ENCODE peak calls at places on chromosomes 6 and 20, in five cellular contexts. W, U, Q, P and M are unnamed samples.

GRCh38 chr6:111478064-111478476 is 4.9 kb downstream of the REV3L start:
- DNase-seq in P (no peak), Q (no peak), W (peak), U (no peak), M (no peak)

GRCh38 chr20:37446286-37447032 is 74.6 kb upstream of the NNAT start:
- DNase-seq in P (no peak), U (no peak), W (no peak), Q (no peak), M (no peak)

GRCh38 chr6:56683882-56684281 is 41.2 kb upstream of the DST start:
- DNase-seq in P (no peak), U (no peak), Q (peak), W (peak), M (peak)

GRCh38 chr6:137630666-137631065 is 136.5 kb upstream of the OLIG3 start:
- DNase-seq in P (no peak), Q (no peak), W (no peak), U (no peak), M (no peak)

GRCh38 chr6:148523051-148523450 is 180.4 kb downstream of the SASH1 start:
- DNase-seq in W (peak), P (no peak), U (no peak), Q (no peak), M (no peak)

GRCh38 chr6:33693186-33694158 is 18.0 kb downstream of the UQCC2 start:
- DNase-seq in Q (no peak), P (no peak), U (no peak), W (no peak), M (no peak)

GRCh38 chr6:149890629-149891045 is 7.3 kb downstream of the RAET1E start:
- DNase-seq in W (no peak), P (no peak), U (no peak), Q (no peak), M (no peak)

GRCh38 chr6:41970436-41970846 is 28.8 kb upstream of the CCND3 start:
- DNase-seq in Q (peak), P (no peak), U (no peak), W (no peak), M (no peak)

GRCh38 chr6:111487656-111488055 is 4.6 kb upstream of the REV3L start:
- DNase-seq in W (peak), Q (no peak), U (no peak), P (no peak), M (no peak)

GRCh38 chr6:13009465-13009864 is 292.9 kb downstream of the PHACTR1 start:
- DNase-seq in U (no peak), P (no peak), W (no peak), Q (no peak), M (no peak)

GRCh38 chr6:108689279-108690161 is 128.8 kb downstream of the FOXO3 start:
- DNase-seq in P (no peak), W (peak), Q (no peak), U (no peak), M (peak)

GRCh38 chr20:50214226-50215024 is 23.8 kb downstream of the CEBPB start:
- DNase-seq in Q (no peak), P (no peak), W (no peak), U (no peak), M (no peak)

GRCh38 chr20:11411765-11412164 is 505.9 kb upstream of the BTBD3 start:
- DNase-seq in Q (no peak), W (no peak), P (no peak), U (peak), M (no peak)

GRCh38 chr6:164336455-164336854 is 921.9 kb downstream of the QKI start:
- DNase-seq in Q (no peak), U (no peak), W (no peak), P (no peak), M (no peak)

GRCh38 chr6:16338577-16339262 is 100.3 kb downstream of the GMPR start:
- DNase-seq in Q (peak), P (no peak), U (peak), W (peak), M (peak)

GRCh38 chr6:139903411-139904157 is 529.1 kb upstream of the CITED2 start:
- DNase-seq in P (no peak), W (no peak), Q (no peak), U (no peak), M (peak)

GRCh38 chr20:21396045-21396893 is 1.1 kb downstream of the NKX2-4 start:
- DNase-seq in U (peak), P (no peak), Q (no peak), W (no peak), M (peak)

GRCh38 chr20:38275815-38276550 is 15.4 kb upstream of the KIAA1755 start:
- DNase-seq in U (no peak), W (peak), P (no peak), Q (no peak), M (no peak)

GRCh38 chr6:143271024-143271423 is 179.5 kb downstream of the ADAT2 start:
- DNase-seq in Q (no peak), U (no peak), P (no peak), W (peak), M (peak)

GRCh38 chr6:36659271-36659670 is 19.2 kb upstream of the CDKN1A start:
- DNase-seq in Q (no peak), P (no peak), U (no peak), W (peak), M (peak)

GRCh38 chr20:17806739-17807441 is 107.1 kb downstream of the BANF2 start:
- DNase-seq in W (no peak), P (no peak), Q (no peak), U (no peak), M (peak)

GRCh38 chr6:110352603-110353303 is 5.4 kb downstream of the METTL24 start:
- DNase-seq in P (no peak), Q (no peak), U (peak), W (no peak), M (no peak)

GRCh38 chr6:132633362-132633761 is 9.3 kb upstream of the TAAR2 start:
- DNase-seq in P (no peak), U (no peak), W (no peak), Q (no peak), M (no peak)

GRCh38 chr20:13261460-13262301 is 40.6 kb downstream of the ISM1 start:
- DNase-seq in P (peak), W (peak), U (peak), Q (peak), M (peak)

GRCh38 chr6:163413345-163414116 is 987 bp upstream of the QKI start:
- DNase-seq in Q (peak), U (peak), P (peak), W (peak), M (peak)

GRCh38 chr6:169646906-169647567 is 54.8 kb downstream of the WDR27 start:
- DNase-seq in Q (no peak), W (no peak), P (no peak), U (no peak), M (no peak)

GRCh38 chr20:50320910-50321796 is 130.5 kb downstream of the CEBPB start:
- DNase-seq in Q (peak), P (peak), U (peak), W (peak), M (peak)

GRCh38 chr6:56370591-56371198 is 123.3 kb upstream of the COL21A1 start:
- DNase-seq in W (peak), P (no peak), Q (peak), U (no peak), M (peak)

GRCh38 chr6:27168108-27168507 is 79.4 kb upstream of the PRSS16 start:
- DNase-seq in P (no peak), Q (no peak), U (no peak), W (peak), M (no peak)

GRCh38 chr6:6661684-6662083 is 73.2 kb downstream of the LY86 start:
- DNase-seq in P (no peak), U (no peak), Q (no peak), W (peak), M (peak)

GRCh38 chr6:38499046-38499445 is 140.7 kb downstream of the BTBD9 start:
- DNase-seq in Q (no peak), P (no peak), W (no peak), U (no peak), M (no peak)

GRCh38 chr6:107293421-107293820 is 165.9 kb downstream of the PDSS2 start:
- DNase-seq in W (no peak), U (no peak), Q (no peak), P (no peak), M (no peak)

GRCh38 chr6:107290491-107290890 is 168.9 kb downstream of the PDSS2 start:
- DNase-seq in P (no peak), U (no peak), W (peak), Q (no peak), M (no peak)

GRCh38 chr6:107292570-107293285 is 166.6 kb downstream of the PDSS2 start:
- DNase-seq in Q (no peak), U (no peak), P (no peak), W (no peak), M (peak)
- H3K4me2 ChIP-seq in Q (no peak), U (no peak), P (no peak), W (no peak), M (peak)

GRCh38 chr6:118786696-118787453 is 107.1 kb upstream of the ASF1A start:
- DNase-seq in P (no peak), Q (no peak), U (no peak), W (no peak), M (no peak)

GRCh38 chr6:118788702-118789101 is 105.2 kb upstream of the ASF1A start:
- DNase-seq in Q (no peak), U (no peak), P (no peak), W (no peak), M (no peak)

GRCh38 chr6:118785601-118786000 is 108.4 kb upstream of the ASF1A start:
- DNase-seq in Q (no peak), W (no peak), U (no peak), P (no peak), M (no peak)

GRCh38 chr6:118789419-118789818 is 104.5 kb upstream of the ASF1A start:
- DNase-seq in U (no peak), Q (no peak), W (no peak), P (no peak), M (no peak)

DNA sequence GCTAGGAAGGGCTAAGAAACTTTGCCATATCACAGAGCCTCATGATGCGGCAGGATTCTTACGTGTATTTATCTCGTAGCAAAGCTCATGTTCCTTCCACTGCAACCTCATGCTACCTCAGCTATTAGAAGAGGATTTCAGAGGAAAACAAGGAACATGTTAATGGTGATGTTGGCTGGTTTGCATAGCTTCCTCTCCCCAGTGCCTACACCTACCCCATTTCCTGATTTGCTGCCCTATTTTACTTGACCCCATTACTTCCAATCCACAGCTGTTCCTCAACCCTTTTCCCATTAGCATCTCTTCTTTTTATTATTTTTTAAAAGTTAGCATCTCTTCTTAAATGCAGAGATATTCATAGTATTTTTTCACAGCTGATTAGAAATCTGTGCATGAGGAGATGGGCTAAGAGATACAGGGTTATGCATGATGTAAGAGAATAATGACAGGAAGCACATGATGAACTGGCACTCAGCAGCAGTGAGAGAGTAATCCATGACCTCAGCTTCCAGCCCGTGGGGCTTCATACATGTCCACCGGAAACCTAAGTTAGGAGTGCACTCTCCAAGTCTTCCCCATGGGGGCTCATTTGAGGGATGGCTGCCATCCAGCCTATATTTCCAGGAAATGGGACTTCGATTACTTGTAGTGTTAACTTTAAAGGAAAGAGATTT is 106.1 kb upstream of the ASF1A start:
- DNase-seq in U (no peak), W (no peak), Q (no peak), P (no peak), M (no peak)
- H3K4me2 ChIP-seq in U (no peak), W (no peak), Q (no peak), P (no peak), M (no peak)

GRCh38 chr20:35870541-35871307 is 83.6 kb downstream of the SCAND1 start:
- DNase-seq in U (no peak), P (no peak), Q (no peak), W (no peak), M (no peak)
- H3K4me2 ChIP-seq in U (no peak), P (no peak), Q (peak), W (no peak), M (peak)

DNA sequence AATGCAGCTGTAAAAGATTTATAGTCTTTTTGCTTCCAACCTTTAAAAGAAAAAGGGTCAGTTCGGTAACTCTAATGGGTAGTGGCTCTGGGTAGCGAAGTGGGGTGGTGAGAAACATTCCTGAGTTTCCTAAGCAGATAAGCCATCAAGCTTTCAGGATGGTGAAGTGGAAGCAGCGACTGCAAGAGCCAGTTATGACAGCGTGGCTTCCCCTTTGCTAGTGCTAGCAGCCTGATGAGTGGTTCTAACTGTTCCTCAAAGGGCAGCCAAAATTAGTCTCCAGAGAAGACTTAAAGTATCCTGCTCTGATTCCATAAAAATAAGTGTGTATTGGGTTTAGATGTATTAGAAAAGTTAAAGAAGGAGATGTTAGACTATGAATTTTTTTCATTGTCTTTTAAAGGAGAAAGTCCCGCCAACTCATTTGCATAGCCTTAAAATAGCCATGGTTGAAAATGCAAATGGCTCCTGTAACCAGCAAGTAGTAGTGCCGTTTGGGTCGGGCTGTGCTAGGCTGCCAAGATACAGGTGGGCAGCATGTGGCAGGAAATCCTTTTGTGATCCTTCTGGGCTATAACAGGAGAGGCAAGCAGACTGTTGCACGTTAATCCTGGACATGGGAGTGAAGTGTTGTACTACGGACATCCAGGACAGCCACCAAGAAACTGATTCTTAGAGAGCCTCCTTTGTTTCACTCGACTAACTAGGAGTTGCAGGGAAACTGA is 18.0 kb downstream of the ELOVL2 start:
- DNase-seq in P (no peak), U (peak), W (no peak), Q (no peak), M (peak)
- H3K4me2 ChIP-seq in P (peak), U (peak), W (no peak), Q (no peak), M (peak)

GRCh38 chr6:3361312-3362037 is 95.4 kb downstream of the SLC22A23 start:
- DNase-seq in P (no peak), W (no peak), Q (no peak), U (no peak), M (no peak)
- H3K4me2 ChIP-seq in P (no peak), W (no peak), Q (no peak), U (no peak), M (no peak)

DNA sequence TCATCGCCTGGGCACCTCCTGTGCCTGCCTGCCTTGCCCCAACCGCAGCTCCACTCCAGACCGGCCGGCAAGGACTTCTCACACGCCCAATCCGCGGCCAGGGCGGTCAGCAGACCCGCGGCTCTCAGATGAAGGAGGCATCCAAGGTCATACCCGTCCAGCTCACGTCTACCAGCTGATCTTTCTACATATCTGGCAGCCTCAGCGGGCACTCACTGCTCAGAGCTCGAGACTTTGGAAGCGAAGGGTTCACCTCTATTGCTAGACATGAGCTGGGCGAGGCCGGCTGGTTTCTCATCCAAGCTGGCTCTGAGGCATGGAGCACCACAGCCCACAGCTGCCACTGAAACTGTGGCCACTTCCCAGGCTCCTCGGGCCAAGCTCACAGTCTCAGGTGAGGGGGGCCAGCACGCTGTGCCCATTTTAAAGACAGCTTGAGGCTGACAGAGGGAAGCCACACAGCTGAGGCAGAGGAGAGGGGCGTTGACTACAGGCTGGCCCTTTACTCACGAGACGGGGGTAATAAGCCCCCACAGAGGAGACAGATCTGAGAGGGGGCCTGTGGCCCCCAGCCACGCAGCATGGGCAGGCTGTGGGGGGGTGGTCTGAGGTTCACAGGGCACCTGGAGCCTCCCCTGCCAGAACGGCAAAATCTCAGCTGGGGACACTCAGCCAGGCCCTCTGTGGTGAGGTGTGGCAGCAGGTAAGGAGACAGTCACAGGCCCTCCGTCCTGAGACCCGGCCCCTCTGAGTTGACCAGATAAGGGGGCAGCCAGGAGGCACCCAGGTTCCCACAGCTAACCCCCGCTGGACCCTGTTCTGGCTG is 2.0 kb downstream of the LAMA5 start:
- DNase-seq in W (no peak), Q (no peak), U (no peak), P (no peak), M (peak)
- H3K4me2 ChIP-seq in W (peak), Q (peak), U (peak), P (peak), M (peak)